ENCODE peak calls at places on chromosomes 6 and 20, in eight cellular contexts. One of them, this sample, is unnamed.
A peak's percentile ranks its signal among the peaks of the same experiment; 100 is the strongest.

GRCh38 chr6:84768442-84769174 is 4.2 kb upstream of the TBX18 start:
- DNase-seq in effector memory CD4-positive, alpha-beta T cell: no peak
- DNase-seq in cardiac muscle cell: no peak
- DNase-seq in GM12891: no peak
- DNase-seq in mammary epithelial cell: peak; percentile 39
- DNase-seq in astrocyte of the spinal cord: peak; percentile 65
- DNase-seq in stimulated activated naive CD8-positive, alpha-beta T cell treated with anti-CD3 and anti-CD28 coated beads, Interleukin-15, Interleukin-2, amounts not matched to agents 100 U/mL and 50 U/mL, for 24 hours: no peak
- DNase-seq in stimulated activated CD4-positive, alpha-beta T cell treated with anti-CD3 and anti-CD28 coated beads, Interleukin-2, amount 100 ng/mL, for 48 hours: no peak
- DNase-seq in this sample: no peak

GRCh38 chr6:163414117-163414366 is 476 bp upstream of the QKI start:
- DNase-seq in astrocyte of the spinal cord: no peak
- DNase-seq in effector memory CD4-positive, alpha-beta T cell: no peak
- DNase-seq in cardiac muscle cell: no peak
- DNase-seq in stimulated activated CD4-positive, alpha-beta T cell treated with anti-CD3 and anti-CD28 coated beads, Interleukin-2, amount 100 ng/mL, for 48 hours: no peak
- DNase-seq in stimulated activated naive CD8-positive, alpha-beta T cell treated with anti-CD3 and anti-CD28 coated beads, Interleukin-15, Interleukin-2, amounts not matched to agents 100 U/mL and 50 U/mL, for 24 hours: no peak
- DNase-seq in mammary epithelial cell: no peak
- DNase-seq in GM12891: no peak
- DNase-seq in this sample: no peak

GRCh38 chr6:136566007-136566487 is 15.8 kb upstream of the MAP7 start:
- DNase-seq in GM12891: no peak
- DNase-seq in stimulated activated CD4-positive, alpha-beta T cell treated with anti-CD3 and anti-CD28 coated beads, Interleukin-2, amount 100 ng/mL, for 48 hours: no peak
- DNase-seq in effector memory CD4-positive, alpha-beta T cell: no peak
- DNase-seq in mammary epithelial cell: no peak
- DNase-seq in astrocyte of the spinal cord: no peak
- DNase-seq in stimulated activated naive CD8-positive, alpha-beta T cell treated with anti-CD3 and anti-CD28 coated beads, Interleukin-15, Interleukin-2, amounts not matched to agents 100 U/mL and 50 U/mL, for 24 hours: no peak
- DNase-seq in cardiac muscle cell: no peak
- DNase-seq in this sample: no peak

GRCh38 chr6:150444308-150444707 is 75.5 kb downstream of the IYD start:
- DNase-seq in stimulated activated naive CD8-positive, alpha-beta T cell treated with anti-CD3 and anti-CD28 coated beads, Interleukin-15, Interleukin-2, amounts not matched to agents 100 U/mL and 50 U/mL, for 24 hours: no peak
- DNase-seq in stimulated activated CD4-positive, alpha-beta T cell treated with anti-CD3 and anti-CD28 coated beads, Interleukin-2, amount 100 ng/mL, for 48 hours: no peak
- DNase-seq in mammary epithelial cell: no peak
- DNase-seq in astrocyte of the spinal cord: no peak
- DNase-seq in effector memory CD4-positive, alpha-beta T cell: no peak
- DNase-seq in GM12891: no peak
- DNase-seq in cardiac muscle cell: no peak
- DNase-seq in this sample: no peak

GRCh38 chr20:44187054-44187762 is at the start of gene JPH2:
- DNase-seq in astrocyte of the spinal cord: peak; percentile 54
- DNase-seq in stimulated activated CD4-positive, alpha-beta T cell treated with anti-CD3 and anti-CD28 coated beads, Interleukin-2, amount 100 ng/mL, for 48 hours: no peak
- DNase-seq in GM12891: no peak
- DNase-seq in effector memory CD4-positive, alpha-beta T cell: no peak
- DNase-seq in cardiac muscle cell: peak; percentile 94
- DNase-seq in stimulated activated naive CD8-positive, alpha-beta T cell treated with anti-CD3 and anti-CD28 coated beads, Interleukin-15, Interleukin-2, amounts not matched to agents 100 U/mL and 50 U/mL, for 24 hours: no peak
- DNase-seq in mammary epithelial cell: peak; percentile 83
- DNase-seq in this sample: no peak

GRCh38 chr20:61844621-61845020 is 221.1 kb downstream of the TAF4 start:
- DNase-seq in stimulated activated naive CD8-positive, alpha-beta T cell treated with anti-CD3 and anti-CD28 coated beads, Interleukin-15, Interleukin-2, amounts not matched to agents 100 U/mL and 50 U/mL, for 24 hours: no peak
- DNase-seq in stimulated activated CD4-positive, alpha-beta T cell treated with anti-CD3 and anti-CD28 coated beads, Interleukin-2, amount 100 ng/mL, for 48 hours: no peak
- DNase-seq in mammary epithelial cell: no peak
- DNase-seq in cardiac muscle cell: no peak
- DNase-seq in effector memory CD4-positive, alpha-beta T cell: no peak
- DNase-seq in astrocyte of the spinal cord: no peak
- DNase-seq in GM12891: no peak
- DNase-seq in this sample: no peak

GRCh38 chr6:110338820-110339470 is 19.2 kb downstream of the METTL24 start:
- DNase-seq in stimulated activated CD4-positive, alpha-beta T cell treated with anti-CD3 and anti-CD28 coated beads, Interleukin-2, amount 100 ng/mL, for 48 hours: no peak
- DNase-seq in astrocyte of the spinal cord: no peak
- DNase-seq in mammary epithelial cell: no peak
- DNase-seq in stimulated activated naive CD8-positive, alpha-beta T cell treated with anti-CD3 and anti-CD28 coated beads, Interleukin-15, Interleukin-2, amounts not matched to agents 100 U/mL and 50 U/mL, for 24 hours: no peak
- DNase-seq in cardiac muscle cell: no peak
- DNase-seq in GM12891: no peak
- DNase-seq in effector memory CD4-positive, alpha-beta T cell: no peak
- DNase-seq in this sample: no peak

GRCh38 chr6:83637953-83638352 is 70.9 kb downstream of the SNAP91 start:
- DNase-seq in cardiac muscle cell: no peak
- DNase-seq in mammary epithelial cell: no peak
- DNase-seq in stimulated activated CD4-positive, alpha-beta T cell treated with anti-CD3 and anti-CD28 coated beads, Interleukin-2, amount 100 ng/mL, for 48 hours: no peak
- DNase-seq in stimulated activated naive CD8-positive, alpha-beta T cell treated with anti-CD3 and anti-CD28 coated beads, Interleukin-15, Interleukin-2, amounts not matched to agents 100 U/mL and 50 U/mL, for 24 hours: no peak
- DNase-seq in GM12891: no peak
- DNase-seq in effector memory CD4-positive, alpha-beta T cell: no peak
- DNase-seq in astrocyte of the spinal cord: no peak
- DNase-seq in this sample: no peak

GRCh38 chr20:23225407-23226060 is 125.1 kb upstream of the NXT1 start:
- DNase-seq in stimulated activated naive CD8-positive, alpha-beta T cell treated with anti-CD3 and anti-CD28 coated beads, Interleukin-15, Interleukin-2, amounts not matched to agents 100 U/mL and 50 U/mL, for 24 hours: no peak
- DNase-seq in GM12891: no peak
- DNase-seq in mammary epithelial cell: peak; percentile 89
- DNase-seq in cardiac muscle cell: no peak
- DNase-seq in astrocyte of the spinal cord: peak; percentile 22
- DNase-seq in stimulated activated CD4-positive, alpha-beta T cell treated with anti-CD3 and anti-CD28 coated beads, Interleukin-2, amount 100 ng/mL, for 48 hours: no peak
- DNase-seq in effector memory CD4-positive, alpha-beta T cell: no peak
- DNase-seq in this sample: no peak

GRCh38 chr20:9974324-9974723 is 60.5 kb upstream of the ANKEF1 start:
- DNase-seq in effector memory CD4-positive, alpha-beta T cell: no peak
- DNase-seq in stimulated activated naive CD8-positive, alpha-beta T cell treated with anti-CD3 and anti-CD28 coated beads, Interleukin-15, Interleukin-2, amounts not matched to agents 100 U/mL and 50 U/mL, for 24 hours: no peak
- DNase-seq in cardiac muscle cell: no peak
- DNase-seq in mammary epithelial cell: no peak
- DNase-seq in stimulated activated CD4-positive, alpha-beta T cell treated with anti-CD3 and anti-CD28 coated beads, Interleukin-2, amount 100 ng/mL, for 48 hours: no peak
- DNase-seq in astrocyte of the spinal cord: no peak
- DNase-seq in GM12891: no peak
- DNase-seq in this sample: no peak

GRCh38 chr6:163661271-163661671 is 246.8 kb downstream of the QKI start:
- DNase-seq in cardiac muscle cell: no peak
- DNase-seq in stimulated activated CD4-positive, alpha-beta T cell treated with anti-CD3 and anti-CD28 coated beads, Interleukin-2, amount 100 ng/mL, for 48 hours: no peak
- DNase-seq in effector memory CD4-positive, alpha-beta T cell: no peak
- DNase-seq in mammary epithelial cell: no peak
- DNase-seq in stimulated activated naive CD8-positive, alpha-beta T cell treated with anti-CD3 and anti-CD28 coated beads, Interleukin-15, Interleukin-2, amounts not matched to agents 100 U/mL and 50 U/mL, for 24 hours: no peak
- DNase-seq in GM12891: no peak
- DNase-seq in astrocyte of the spinal cord: no peak
- DNase-seq in this sample: no peak

GRCh38 chr6:36947570-36948351 is 6.8 kb upstream of the PI16 start:
- DNase-seq in stimulated activated naive CD8-positive, alpha-beta T cell treated with anti-CD3 and anti-CD28 coated beads, Interleukin-15, Interleukin-2, amounts not matched to agents 100 U/mL and 50 U/mL, for 24 hours: no peak
- DNase-seq in GM12891: no peak
- DNase-seq in stimulated activated CD4-positive, alpha-beta T cell treated with anti-CD3 and anti-CD28 coated beads, Interleukin-2, amount 100 ng/mL, for 48 hours: no peak
- DNase-seq in astrocyte of the spinal cord: no peak
- DNase-seq in mammary epithelial cell: peak; percentile 79
- DNase-seq in effector memory CD4-positive, alpha-beta T cell: peak; percentile 18
- DNase-seq in cardiac muscle cell: no peak
- DNase-seq in this sample: no peak

GRCh38 chr6:90895299-90896164 is 308.7 kb upstream of the MAP3K7 start:
- DNase-seq in astrocyte of the spinal cord: no peak
- DNase-seq in effector memory CD4-positive, alpha-beta T cell: no peak
- DNase-seq in cardiac muscle cell: no peak
- DNase-seq in mammary epithelial cell: no peak
- DNase-seq in stimulated activated naive CD8-positive, alpha-beta T cell treated with anti-CD3 and anti-CD28 coated beads, Interleukin-15, Interleukin-2, amounts not matched to agents 100 U/mL and 50 U/mL, for 24 hours: no peak
- DNase-seq in GM12891: no peak
- DNase-seq in stimulated activated CD4-positive, alpha-beta T cell treated with anti-CD3 and anti-CD28 coated beads, Interleukin-2, amount 100 ng/mL, for 48 hours: no peak
- DNase-seq in this sample: no peak

GRCh38 chr6:135181333-135182119 is 418 bp downstream of the MYB start:
- DNase-seq in cardiac muscle cell: no peak
- DNase-seq in stimulated activated CD4-positive, alpha-beta T cell treated with anti-CD3 and anti-CD28 coated beads, Interleukin-2, amount 100 ng/mL, for 48 hours: no peak
- DNase-seq in stimulated activated naive CD8-positive, alpha-beta T cell treated with anti-CD3 and anti-CD28 coated beads, Interleukin-15, Interleukin-2, amounts not matched to agents 100 U/mL and 50 U/mL, for 24 hours: peak; percentile 30
- DNase-seq in effector memory CD4-positive, alpha-beta T cell: no peak
- DNase-seq in mammary epithelial cell: peak; percentile 20
- DNase-seq in GM12891: no peak
- DNase-seq in astrocyte of the spinal cord: peak; percentile 22
- DNase-seq in this sample: no peak

GRCh38 chr20:57919059-57919458 is 209.2 kb upstream of the PMEPA1 start:
- DNase-seq in effector memory CD4-positive, alpha-beta T cell: no peak
- DNase-seq in stimulated activated naive CD8-positive, alpha-beta T cell treated with anti-CD3 and anti-CD28 coated beads, Interleukin-15, Interleukin-2, amounts not matched to agents 100 U/mL and 50 U/mL, for 24 hours: no peak
- DNase-seq in cardiac muscle cell: no peak
- DNase-seq in mammary epithelial cell: no peak
- DNase-seq in stimulated activated CD4-positive, alpha-beta T cell treated with anti-CD3 and anti-CD28 coated beads, Interleukin-2, amount 100 ng/mL, for 48 hours: no peak
- DNase-seq in GM12891: no peak
- DNase-seq in astrocyte of the spinal cord: no peak
- DNase-seq in this sample: no peak

GRCh38 chr20:34683667-34684066 is 6.8 kb upstream of the PIGU start:
- DNase-seq in stimulated activated naive CD8-positive, alpha-beta T cell treated with anti-CD3 and anti-CD28 coated beads, Interleukin-15, Interleukin-2, amounts not matched to agents 100 U/mL and 50 U/mL, for 24 hours: no peak
- DNase-seq in cardiac muscle cell: no peak
- DNase-seq in mammary epithelial cell: no peak
- DNase-seq in GM12891: no peak
- DNase-seq in astrocyte of the spinal cord: no peak
- DNase-seq in effector memory CD4-positive, alpha-beta T cell: no peak
- DNase-seq in stimulated activated CD4-positive, alpha-beta T cell treated with anti-CD3 and anti-CD28 coated beads, Interleukin-2, amount 100 ng/mL, for 48 hours: no peak
- DNase-seq in this sample: no peak

GRCh38 chr6:30774701-30775100 is 30.4 kb upstream of the IER3 start:
- DNase-seq in GM12891: no peak
- DNase-seq in effector memory CD4-positive, alpha-beta T cell: no peak
- DNase-seq in astrocyte of the spinal cord: no peak
- DNase-seq in cardiac muscle cell: no peak
- DNase-seq in stimulated activated CD4-positive, alpha-beta T cell treated with anti-CD3 and anti-CD28 coated beads, Interleukin-2, amount 100 ng/mL, for 48 hours: no peak
- DNase-seq in mammary epithelial cell: no peak
- DNase-seq in stimulated activated naive CD8-positive, alpha-beta T cell treated with anti-CD3 and anti-CD28 coated beads, Interleukin-15, Interleukin-2, amounts not matched to agents 100 U/mL and 50 U/mL, for 24 hours: no peak
- DNase-seq in this sample: no peak

This sample was measured in T-helper 17 cell.